ENCODE peak calls at places on chromosomes 3 and 15, in seven cellular contexts. One of them, this sample, is unnamed.

GRCh38 chr3:116166121-116166520 is 279.2 kb downstream of the LSAMP start:
- DNase-seq in iris pigment epithelial cell: no peak
- DNase-seq in HFFc6: no peak
- DNase-seq in KG1: no peak
- DNase-seq in T-helper 1 cell: no peak
- DNase-seq in GM13976: no peak
- DNase-seq in RPMI7951: no peak
- DNase-seq in this sample: no peak

GRCh38 chr15:77568960-77569646 is 63.6 kb downstream of the LINGO1 start:
- DNase-seq in T-helper 1 cell: no peak
- DNase-seq in HFFc6: no peak
- DNase-seq in GM13976: no peak
- DNase-seq in KG1: no peak
- DNase-seq in RPMI7951: peak; percentile 60
- DNase-seq in iris pigment epithelial cell: peak; percentile 61
- DNase-seq in this sample: no peak

GRCh38 chr3:11195721-11196332 is 41.5 kb downstream of the HRH1 start:
- DNase-seq in RPMI7951: peak; percentile 96
- DNase-seq in GM13976: no peak
- DNase-seq in T-helper 1 cell: no peak
- DNase-seq in HFFc6: peak; percentile 56
- DNase-seq in iris pigment epithelial cell: peak; percentile 78
- DNase-seq in KG1: no peak
- DNase-seq in this sample: no peak

GRCh38 chr15:90095521-90095959 is 6.7 kb downstream of the IDH2 start:
- DNase-seq in T-helper 1 cell: no peak
- DNase-seq in HFFc6: no peak
- DNase-seq in RPMI7951: no peak
- DNase-seq in KG1: no peak
- DNase-seq in iris pigment epithelial cell: no peak
- DNase-seq in GM13976: no peak
- DNase-seq in this sample: no peak

GRCh38 chr3:124277516-124277890 is 285.6 kb upstream of the ROPN1 start:
- DNase-seq in GM13976: no peak
- DNase-seq in HFFc6: no peak
- DNase-seq in iris pigment epithelial cell: peak; percentile 18
- DNase-seq in T-helper 1 cell: no peak
- DNase-seq in RPMI7951: peak; percentile 32
- DNase-seq in KG1: no peak
- DNase-seq in this sample: no peak

GRCh38 chr3:152554980-152555379 is 280.0 kb upstream of the P2RY1 start:
- DNase-seq in T-helper 1 cell: no peak
- DNase-seq in KG1: no peak
- DNase-seq in iris pigment epithelial cell: peak; percentile 92
- DNase-seq in RPMI7951: no peak
- DNase-seq in HFFc6: no peak
- DNase-seq in GM13976: no peak
- DNase-seq in this sample: no peak

GRCh38 chr3:151003024-151003771 is 30.7 kb upstream of the CLRN1 start:
- DNase-seq in RPMI7951: peak; percentile 22
- DNase-seq in GM13976: no peak
- DNase-seq in iris pigment epithelial cell: peak; percentile 28
- DNase-seq in KG1: no peak
- DNase-seq in T-helper 1 cell: no peak
- DNase-seq in HFFc6: peak; percentile 32
- DNase-seq in this sample: no peak

GRCh38 chr3:196207159-196207832 is 3.9 kb downstream of the ZDHHC19 start:
- DNase-seq in HFFc6: no peak
- DNase-seq in iris pigment epithelial cell: no peak
- DNase-seq in GM13976: peak; percentile 72
- DNase-seq in T-helper 1 cell: peak; percentile 40
- DNase-seq in RPMI7951: no peak
- DNase-seq in KG1: no peak
- DNase-seq in this sample: no peak

GRCh38 chr3:184568918-184569829 is 7.6 kb downstream of the EPHB3 start:
- DNase-seq in KG1: no peak
- DNase-seq in GM13976: no peak
- DNase-seq in iris pigment epithelial cell: peak; percentile 87
- DNase-seq in RPMI7951: peak; percentile 98
- DNase-seq in T-helper 1 cell: no peak
- DNase-seq in HFFc6: peak; percentile 97
- DNase-seq in this sample: peak; percentile 31

GRCh38 chr3:120470870-120471269 is 20.1 kb upstream of the FSTL1 start:
- DNase-seq in iris pigment epithelial cell: no peak
- DNase-seq in T-helper 1 cell: no peak
- DNase-seq in RPMI7951: no peak
- DNase-seq in GM13976: no peak
- DNase-seq in HFFc6: no peak
- DNase-seq in KG1: no peak
- DNase-seq in this sample: no peak

GRCh38 chr3:150254199-150254786 is 153.8 kb upstream of the TSC22D2 start:
- DNase-seq in iris pigment epithelial cell: no peak
- DNase-seq in RPMI7951: no peak
- DNase-seq in T-helper 1 cell: no peak
- DNase-seq in KG1: no peak
- DNase-seq in HFFc6: no peak
- DNase-seq in GM13976: no peak
- DNase-seq in this sample: no peak

GRCh38 chr3:58414538-58415197 is 19.0 kb downstream of the PDHB start:
- DNase-seq in GM13976: peak; percentile 51
- DNase-seq in T-helper 1 cell: no peak
- DNase-seq in RPMI7951: peak; percentile 76
- DNase-seq in KG1: no peak
- DNase-seq in HFFc6: peak; percentile 73
- DNase-seq in iris pigment epithelial cell: peak; percentile 65
- DNase-seq in this sample: no peak

GRCh38 chr3:165642761-165643432 is 194.3 kb downstream of the BCHE start:
- DNase-seq in GM13976: no peak
- DNase-seq in T-helper 1 cell: no peak
- DNase-seq in HFFc6: peak; percentile 98
- DNase-seq in iris pigment epithelial cell: peak; percentile 99
- DNase-seq in RPMI7951: peak; percentile 87
- DNase-seq in KG1: no peak
- DNase-seq in this sample: no peak

GRCh38 chr3:23183731-23184130 is 19.4 kb upstream of the UBE2E2 start:
- DNase-seq in GM13976: no peak
- DNase-seq in T-helper 1 cell: no peak
- DNase-seq in iris pigment epithelial cell: peak; percentile 56
- DNase-seq in RPMI7951: peak; percentile 69
- DNase-seq in HFFc6: peak; percentile 52
- DNase-seq in KG1: no peak
- DNase-seq in this sample: no peak

GRCh38 chr15:56032366-56032765 is 39.0 kb upstream of the NEDD4 start:
- DNase-seq in iris pigment epithelial cell: no peak
- DNase-seq in HFFc6: no peak
- DNase-seq in KG1: no peak
- DNase-seq in RPMI7951: no peak
- DNase-seq in GM13976: no peak
- DNase-seq in T-helper 1 cell: no peak
- DNase-seq in this sample: no peak

GRCh38 chr15:48861813-48862431 is 16.0 kb upstream of the EID1 start:
- DNase-seq in GM13976: peak; percentile 59
- DNase-seq in iris pigment epithelial cell: peak; percentile 72
- DNase-seq in T-helper 1 cell: peak; percentile 21
- DNase-seq in KG1: peak; percentile 48
- DNase-seq in HFFc6: peak; percentile 76
- DNase-seq in RPMI7951: peak; percentile 72
- DNase-seq in this sample: no peak

GRCh38 chr3:31920310-31920709 is 60.8 kb downstream of the OSBPL10 start:
- DNase-seq in KG1: no peak
- DNase-seq in HFFc6: no peak
- DNase-seq in iris pigment epithelial cell: no peak
- DNase-seq in RPMI7951: no peak
- DNase-seq in GM13976: no peak
- DNase-seq in T-helper 1 cell: no peak
- DNase-seq in this sample: no peak

GRCh38 chr3:127925384-127925783 is 10.4 kb downstream of the KBTBD12 start:
- DNase-seq in GM13976: no peak
- DNase-seq in RPMI7951: no peak
- DNase-seq in iris pigment epithelial cell: no peak
- DNase-seq in HFFc6: no peak
- DNase-seq in KG1: no peak
- DNase-seq in T-helper 1 cell: no peak
- DNase-seq in this sample: no peak

GRCh38 chr15:55703873-55704285 is 39.1 kb downstream of the PRTG start:
- DNase-seq in RPMI7951: peak; percentile 8
- DNase-seq in HFFc6: no peak
- DNase-seq in KG1: no peak
- DNase-seq in iris pigment epithelial cell: peak; percentile 47
- DNase-seq in T-helper 1 cell: no peak
- DNase-seq in GM13976: no peak
- DNase-seq in this sample: no peak

GRCh38 chr15:66864871-66865281 is 162.8 kb downstream of the SMAD6 start:
- DNase-seq in GM13976: no peak
- DNase-seq in T-helper 1 cell: no peak
- DNase-seq in RPMI7951: no peak
- DNase-seq in HFFc6: no peak
- DNase-seq in KG1: no peak
- DNase-seq in iris pigment epithelial cell: no peak
- DNase-seq in this sample: no peak

GRCh38 chr3:87247086-87247781 is 20.1 kb downstream of the CHMP2B start:
- DNase-seq in KG1: no peak
- DNase-seq in iris pigment epithelial cell: peak; percentile 45
- DNase-seq in HFFc6: no peak
- DNase-seq in GM13976: no peak
- DNase-seq in RPMI7951: no peak
- DNase-seq in T-helper 1 cell: no peak
- DNase-seq in this sample: no peak

GRCh38 chr15:68797157-68797556 is 23.5 kb downstream of the ANP32A start:
- DNase-seq in GM13976: peak; percentile 47
- DNase-seq in iris pigment epithelial cell: peak; percentile 55
- DNase-seq in KG1: no peak
- DNase-seq in HFFc6: no peak
- DNase-seq in T-helper 1 cell: no peak
- DNase-seq in RPMI7951: peak; percentile 19
- DNase-seq in this sample: no peak